ENCODE peak calls at places on chromosomes 13 and 19, in four cellular contexts. K is sigmoid colon, T is fibroblast of lung, P is IMR-90. O is an unnamed sample.
A peak's percentile ranks its signal among the peaks of the same experiment; 100 is the strongest.

GRCh38 chr19:35059799-35060091 is 18.2 kb downstream of the HPN start:
- DNase-seq in T (no peak), P (no peak), K (no peak), O (no peak)

GRCh38 chr19:19602713-19603320 is 15.7 kb downstream of the PBX4 start:
- DNase-seq in K (no peak), T (no peak), P (no peak), O (no peak)

GRCh38 chr13:57631607-57632275 is at the start of gene PCDH17:
- DNase-seq in T (peak; percentile 70), K (no peak), P (no peak), O (no peak)

GRCh38 chr13:94710881-94711560 is 1.3 kb downstream of the SOX21 start:
- DNase-seq in K (no peak), T (no peak), P (no peak), O (no peak)

GRCh38 chr19:12866416-12867119 is 14.7 kb downstream of the DNASE2 start:
- DNase-seq in P (no peak), K (no peak), T (no peak), O (no peak)

GRCh38 chr13:64293923-64294322 is 2878.3 kb upstream of the PCDH20 start:
- DNase-seq in K (no peak), T (peak; percentile 41), P (peak; percentile 28), O (no peak)

GRCh38 chr13:81738364-81738763 is 1397.4 kb upstream of the SPRY2 start:
- DNase-seq in K (no peak), P (no peak), T (no peak), O (no peak)

GRCh38 chr13:66933527-66933926 is 296.6 kb downstream of the PCDH9 start:
- DNase-seq in P (no peak), K (no peak), T (no peak), O (no peak)

GRCh38 chr13:66656050-66656449 is 574.1 kb downstream of the PCDH9 start:
- DNase-seq in P (no peak), K (no peak), T (no peak), O (no peak)

GRCh38 chr19:10260141-10260584 is 8.1 kb downstream of the MRPL4 start:
- DNase-seq in K (no peak), T (no peak), P (no peak), O (no peak)

GRCh38 chr19:15551183-15552004 is 43.1 kb downstream of the CYP4F22 start:
- DNase-seq in K (no peak), P (no peak), T (peak; percentile 14), O (peak; percentile 63)

GRCh38 chr19:14370169-14370998 is 10.9 kb upstream of the ADGRE5 start:
- DNase-seq in P (no peak), T (no peak), K (no peak), O (peak; percentile 56)

GRCh38 chr19:45881082-45881908 is 4.6 kb downstream of the IRF2BP1 start:
- DNase-seq in T (no peak), P (no peak), K (no peak), O (no peak)

GRCh38 chr19:1324792-1325567 is 39.3 kb downstream of the EFNA2 start:
- DNase-seq in P (peak; percentile 61), T (peak; percentile 86), K (peak; percentile 81), O (no peak)

GRCh38 chr13:86572115-86572514 is 772.9 kb upstream of the SLITRK6 start:
- DNase-seq in P (peak; percentile 80), K (no peak), T (peak; percentile 33), O (no peak)

GRCh38 chr13:50509167-50509566 is 334.3 kb downstream of the DLEU7 start:
- DNase-seq in P (no peak), T (no peak), K (no peak), O (no peak)

GRCh38 chr13:50189450-50189849 is 174.2 kb downstream of the KCNRG start:
- DNase-seq in P (no peak), T (no peak), K (no peak), O (no peak)

GRCh38 chr19:18418034-18418724 is 1.0 kb upstream of the SSBP4 start:
- DNase-seq in K (no peak), P (no peak), T (no peak), O (no peak)

GRCh38 chr19:19642506-19643157 is 825 bp downstream of the GMIP start:
- DNase-seq in P (no peak), T (no peak), K (no peak), O (no peak)

GRCh38 chr19:48925240-48925843 is 8.2 kb upstream of the DHDH start:
- DNase-seq in T (peak; percentile 23), K (no peak), P (peak; percentile 91), O (no peak)

GRCh38 chr19:35715981-35716734 is 1.6 kb upstream of the KMT2B start:
- DNase-seq in T (no peak), K (peak; percentile 83), P (peak; percentile 30), O (no peak)

GRCh38 chr13:36526897-36527296 is 94.6 kb downstream of the CCNA1 start:
- DNase-seq in K (no peak), P (no peak), T (no peak), O (no peak)

GRCh38 chr19:9668544-9668943 is 6.4 kb downstream of the ZNF562 start:
- DNase-seq in T (no peak), P (no peak), K (no peak), O (no peak)

GRCh38 chr19:46256855-46257254 is 27.3 kb downstream of the IGFL1 start:
- DNase-seq in T (peak; percentile 53), P (peak; percentile 31), K (no peak), O (no peak)

GRCh38 chr19:45475537-45476348 is 7.9 kb downstream of the FOSB start:
- DNase-seq in T (no peak), K (no peak), P (peak; percentile 32), O (no peak)

GRCh38 chr13:46648166-46648607 is 95.2 kb downstream of the LRCH1 start:
- DNase-seq in P (peak; percentile 60), K (peak; percentile 41), T (peak; percentile 54), O (peak; percentile 39)

GRCh38 chr19:4556574-4557185 is 2.8 kb downstream of the SEMA6B start:
- DNase-seq in T (no peak), P (no peak), K (no peak), O (no peak)

GRCh38 chr19:8615813-8616596 is 5.5 kb upstream of the ADAMTS10 start:
- DNase-seq in P (peak; percentile 55), T (peak; percentile 51), K (peak; percentile 77), O (no peak)

GRCh38 chr13:59229401-59229800 is 934.3 kb downstream of the DIAPH3 start:
- DNase-seq in K (no peak), T (no peak), P (no peak), O (no peak)

GRCh38 chr19:45640849-45641273 is 1.7 kb upstream of the EML2 start:
- DNase-seq in K (no peak), P (no peak), T (no peak), O (peak; percentile 73)

GRCh38 chr19:17424743-17425365 is 5.0 kb downstream of the MVB12A start:
- DNase-seq in P (peak; percentile 23), T (no peak), K (no peak), O (peak; percentile 59)

GRCh38 chr19:1789282-1790020 is 22.6 kb downstream of the ATP8B3 start:
- DNase-seq in K (no peak), P (no peak), T (no peak), O (no peak)

GRCh38 chr13:90950134-90950533 is 397.4 kb upstream of the MIR17HG start:
- DNase-seq in K (no peak), T (no peak), P (no peak), O (no peak)

GRCh38 chr19:29086646-29087045 is 126.3 kb downstream of the UQCRFS1 start:
- DNase-seq in P (no peak), K (no peak), T (no peak), O (no peak)

GRCh38 chr13:112447761-112448603 is 71.8 kb downstream of the SPACA7 start:
- DNase-seq in P (no peak), T (no peak), K (no peak), O (no peak)

GRCh38 chr13:77056382-77056781 is 29.4 kb upstream of the FBXL3 start:
- DNase-seq in K (no peak), P (no peak), T (no peak), O (no peak)
- TF ChIP-seq CTCF in K (no peak), P (no peak), T (no peak), O (no peak)

DNA sequence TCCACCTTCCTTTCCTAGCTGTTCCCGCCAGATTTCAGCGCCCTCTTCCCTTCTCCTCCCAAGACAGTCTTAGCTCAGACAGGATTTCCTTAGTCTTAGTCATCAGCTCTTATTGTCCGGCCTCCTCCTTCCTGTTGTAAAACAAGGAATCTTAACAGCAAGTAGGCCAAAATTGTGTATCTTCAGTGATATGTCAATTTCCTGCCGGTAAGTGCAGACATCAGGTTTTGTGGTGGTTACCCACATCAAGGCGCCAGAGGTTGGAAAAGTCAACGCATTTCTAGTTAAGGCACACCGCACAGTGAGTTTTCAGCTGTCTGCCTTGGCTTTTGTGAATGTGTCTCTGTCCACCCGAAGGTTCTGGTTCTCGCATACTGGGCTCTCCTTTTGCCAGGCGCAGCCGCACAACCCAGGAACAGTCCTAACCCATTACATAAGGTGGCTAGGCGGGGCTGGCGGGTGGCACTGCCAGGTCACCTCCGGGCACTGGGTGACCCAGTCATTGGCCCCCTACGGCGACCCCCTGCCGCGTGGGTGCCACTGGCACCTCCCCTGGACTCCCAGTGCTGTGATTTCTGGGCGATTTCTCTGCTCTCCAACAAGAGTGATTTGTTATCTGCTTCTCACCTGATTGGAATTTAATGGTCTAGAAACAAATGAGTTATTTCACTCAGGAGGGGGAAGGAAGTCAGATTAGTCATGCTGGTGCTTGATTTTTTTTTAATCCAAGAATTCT is 12.9 kb downstream of the COL4A2 start:
- DNase-seq in P (peak; percentile 86), T (peak; percentile 43), K (no peak), O (no peak)
- H3K4me3 ChIP-seq in P (no peak overlapping the region), T (no peak overlapping the region), K (no peak overlapping the region), O (no peak overlapping the region)

GRCh38 chr13:107374038-107374437 is 806.1 kb upstream of the ARGLU1 start:
- DNase-seq in K (no peak), T (no peak), P (peak; percentile 83), O (no peak)

GRCh38 chr13:107379398-107380155 is 811.6 kb upstream of the ARGLU1 start:
- DNase-seq in P (no peak), T (no peak), K (no peak), O (no peak)

GRCh38 chr13:107373551-107373950 is 805.6 kb upstream of the ARGLU1 start:
- DNase-seq in K (no peak), T (peak; percentile 91), P (peak; percentile 91), O (no peak)

GRCh38 chr13:107375701-107376350 is 807.9 kb upstream of the ARGLU1 start:
- DNase-seq in K (no peak), P (no peak), T (no peak), O (no peak)

GRCh38 chr13:107376393-107377085 is 808.6 kb upstream of the ARGLU1 start:
- DNase-seq in P (peak; percentile 18), T (no peak), K (no peak), O (no peak)
- H3K27me3 ChIP-seq in P (no peaks in the 10 kb centered on the region), T (no peaks in the 10 kb centered on the region), K (no peaks in the 10 kb centered on the region), O (no peaks in the 10 kb centered on the region)

GRCh38 chr13:37966266-37966665 is 96.7 kb upstream of the TRPC4 start:
- DNase-seq in P (no peak), T (no peak), K (no peak), O (no peak)

GRCh38 chr13:37956536-37956935 is 87.0 kb upstream of the TRPC4 start:
- DNase-seq in T (no peak), P (no peak), K (no peak), O (no peak)

GRCh38 chr13:37959284-37959683 is 89.7 kb upstream of the TRPC4 start:
- DNase-seq in K (no peak), T (no peak), P (no peak), O (no peak)

GRCh38 chr13:37960427-37960826 is 90.9 kb upstream of the TRPC4 start:
- DNase-seq in P (peak; percentile 1), K (no peak), T (no peak), O (no peak)
- TF ChIP-seq CTCF in P (peak; percentile 16), K (no peak), T (peak; percentile 15), O (peak; percentile 31)

GRCh38 chr19:41922585-41922984 is 5.7 kb downstream of the ERFL start:
- DNase-seq in K (no peak), T (no peak), P (no peak), O (no peak)
- H3K4me3 ChIP-seq in K (no peak overlapping the region), T (no peak overlapping the region), P (no peak overlapping the region), O (no peak overlapping the region)

O was measured in GM06990.